ENCODE peak calls at places on chromosomes 7 and 10, in five cellular contexts. N is activated CD8-positive, alpha-beta T cell treated with anti-CD3 and anti-CD28 coated beads for 36 hours; R is choroid plexus epithelial cell; J is colonic mucosa; T is foreskin fibroblast. Q is an unnamed sample.

GRCh38 chr7:101974365-101974764 is 156.9 kb downstream of the CUX1 start:
- DNase-seq in N (no peak), R (no peak), T (no peak), J (no peak), Q (no peak)

GRCh38 chr10:97572214-97572989 is at the start of gene ANKRD2:
- DNase-seq in J (peak), T (peak), R (peak), N (peak), Q (peak)

GRCh38 chr10:87818505-87819273 is 663 bp upstream of the ATAD1 start:
- DNase-seq in T (no peak), R (peak), J (peak), N (peak), Q (peak)

GRCh38 chr10:131027256-131027655 is 284.3 kb downstream of the TCERG1L start:
- DNase-seq in J (no peak), N (no peak), R (no peak), T (no peak), Q (no peak)

GRCh38 chr7:66766041-66766440 is 25.5 kb downstream of the RABGEF1 start:
- DNase-seq in T (no peak), J (no peak), R (no peak), N (no peak), Q (no peak)

GRCh38 chr10:32346134-32346550 is 816 bp downstream of the EPC1 start:
- DNase-seq in T (peak), J (peak), N (peak), R (peak), Q (peak)

GRCh38 chr7:50393547-50394252 is 56.5 kb downstream of the FIGNL1 start:
- DNase-seq in R (no peak), J (no peak), T (no peak), N (peak), Q (peak)

GRCh38 chr10:132518572-132519381 is 18.8 kb upstream of the INPP5A start:
- DNase-seq in R (peak), T (no peak), N (peak), J (peak), Q (no peak)

GRCh38 chr7:71521506-71521905 is 389.6 kb downstream of the GALNT17 start:
- DNase-seq in R (peak), N (no peak), J (peak), T (peak), Q (no peak)

GRCh38 chr10:61733358-61733940 is 70.7 kb downstream of the CABCOCO1 start:
- DNase-seq in T (peak), R (peak), J (no peak), N (peak), Q (no peak)

DNA sequence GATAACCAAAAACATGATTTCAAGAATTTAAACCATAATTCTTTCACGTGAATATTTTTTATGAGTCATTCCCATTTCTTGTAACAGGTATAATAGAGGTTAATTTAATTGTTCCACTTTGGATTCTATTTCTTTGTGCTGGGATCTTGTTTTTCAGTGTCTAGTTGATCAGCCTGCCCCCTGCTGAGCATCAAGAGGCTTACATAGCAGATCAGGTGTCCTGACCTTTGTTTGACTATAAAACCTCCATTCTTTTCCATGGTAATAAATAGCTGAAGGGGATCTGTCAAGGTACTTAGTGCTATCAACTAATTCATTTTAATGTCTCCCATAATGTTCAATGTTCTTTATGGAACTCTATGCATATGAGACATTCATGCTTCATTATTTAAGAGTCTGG is 4.9 kb downstream of the COL17A1 start:
- DNase-seq in T (no peak), N (peak), R (no peak), J (no peak), Q (no peak)
- TF ChIP-seq CTCF in T (peak), N (peak), R (peak), J (peak), Q (peak)

DNA sequence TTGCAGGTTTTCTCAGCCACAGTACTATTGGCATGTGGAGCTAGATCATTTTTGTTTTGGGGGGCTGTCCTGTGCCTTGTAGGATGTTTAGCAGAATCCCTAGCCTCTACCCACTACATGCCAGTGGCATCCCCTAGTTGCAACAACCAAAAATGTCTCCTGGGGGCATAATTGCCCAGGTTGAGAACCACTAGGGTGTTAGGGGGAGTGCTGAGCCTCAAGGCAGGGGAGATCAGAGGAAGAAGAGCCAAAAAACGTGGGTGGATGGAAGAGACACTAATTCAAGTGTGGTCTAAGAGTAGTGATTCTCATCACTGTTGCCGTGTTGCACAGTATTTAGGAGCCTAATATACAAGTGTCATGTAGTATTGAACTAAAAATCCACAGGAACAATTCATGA is 31.7 kb upstream of the CCNY start:
- DNase-seq in N (peak), J (no peak), T (no peak), R (no peak), Q (no peak)
- TF ChIP-seq CTCF in N (no peak), J (no peak), T (no peak), R (no peak), Q (no peak)

GRCh38 chr7:4631664-4632171 is 50.4 kb upstream of the FOXK1 start:
- DNase-seq in N (no peak), J (peak), T (peak), R (peak), Q (peak)
- TF ChIP-seq CTCF in N (no peak), J (peak), T (peak), R (peak), Q (peak)

GRCh38 chr7:12031186-12031585 is 179.9 kb upstream of the TMEM106B start:
- DNase-seq in T (no peak), R (peak), J (no peak), N (no peak), Q (no peak)
- TF ChIP-seq CTCF in T (no peak), R (no peak), J (no peak), N (no peak), Q (no peak)

DNA sequence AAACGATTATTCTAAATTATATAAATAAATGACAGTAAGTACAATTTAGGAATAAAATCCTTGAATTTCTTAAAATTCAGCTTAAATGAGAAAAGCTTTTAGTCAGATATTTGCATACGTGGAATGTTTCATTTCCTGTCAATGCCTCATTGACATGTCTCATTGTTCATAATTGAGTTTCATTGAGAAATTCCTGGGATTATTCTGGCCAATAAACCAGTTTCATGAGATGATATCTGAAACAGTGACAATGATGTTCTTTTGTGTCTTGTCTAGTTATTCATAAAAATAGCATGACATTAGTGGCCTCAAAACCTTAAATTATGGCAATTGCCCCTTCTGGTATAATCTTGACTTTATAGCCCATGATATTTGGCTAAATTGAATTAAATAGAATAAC is 95.8 kb downstream of the DKK1 start:
- DNase-seq in N (no peak), J (no peak), T (no peak), R (no peak), Q (no peak)
- TF ChIP-seq CTCF in N (no peak), J (no peak), T (no peak), R (no peak), Q (no peak)

DNA sequence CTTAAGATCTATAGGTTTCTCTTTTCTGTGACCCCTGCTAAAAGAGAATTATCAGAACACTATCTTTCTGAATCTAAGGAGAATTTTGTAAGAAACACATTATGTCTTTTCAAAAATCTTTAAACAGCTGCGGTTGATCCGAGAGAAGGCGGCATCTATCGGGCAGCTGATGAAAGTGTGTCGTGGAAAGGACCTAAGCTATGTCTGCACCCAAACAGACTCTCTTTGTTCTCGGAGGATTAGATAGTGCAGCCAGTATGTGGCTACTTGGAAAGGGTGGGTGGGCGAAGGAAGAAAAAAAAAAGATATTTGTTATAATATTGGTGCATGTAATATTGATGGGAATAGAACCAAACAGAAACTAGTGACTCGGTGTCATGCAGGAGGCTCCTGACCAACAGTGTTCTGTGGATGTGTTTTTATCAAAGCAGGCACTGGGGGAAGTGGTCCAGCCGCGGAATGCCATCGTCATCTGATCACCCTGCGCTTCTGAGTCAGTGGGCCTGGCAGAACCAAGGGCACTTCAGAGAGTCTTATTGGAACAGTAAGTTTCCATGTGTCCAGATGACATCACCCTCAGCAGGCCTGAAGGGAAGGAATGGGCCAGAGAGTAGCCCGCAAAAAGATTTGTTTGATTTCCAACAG is 509.7 kb upstream of the AKR1E2 start:
- DNase-seq in T (peak), R (peak), J (no peak), N (no peak), Q (no peak)
- TF ChIP-seq CTCF in T (no peak), R (peak), J (no peak), N (no peak), Q (no peak)

GRCh38 chr10:784759-785538 is 95.5 kb upstream of the DIP2C start:
- DNase-seq in R (peak), T (peak), J (peak), N (peak), Q (no peak)
- TF ChIP-seq CTCF in R (peak), T (peak), J (no peak), N (no peak), Q (no peak)

DNA sequence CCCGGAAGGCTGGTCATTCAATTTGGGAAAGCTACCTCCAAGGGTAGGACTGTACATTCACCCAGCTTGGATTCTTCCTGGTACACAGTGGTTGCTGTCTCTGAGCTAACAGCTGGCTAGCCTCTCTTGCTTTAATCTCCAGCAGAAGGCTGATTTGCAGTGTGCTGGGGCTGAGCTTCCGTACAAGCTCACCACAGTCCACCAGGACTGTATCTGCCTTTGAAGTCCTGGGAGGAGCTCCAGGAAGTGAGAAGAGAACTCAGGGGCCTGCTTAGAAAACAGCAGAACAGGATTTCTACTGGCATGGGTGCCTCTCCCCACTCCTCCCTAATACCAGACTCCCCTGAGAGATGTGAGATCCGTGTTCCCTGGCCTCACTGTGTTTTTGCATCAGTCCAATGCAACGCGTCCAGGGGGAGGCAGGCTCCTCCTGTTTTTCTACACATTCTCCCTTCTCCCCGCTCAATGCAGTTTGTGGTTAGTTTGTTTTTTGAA is 6.6 kb downstream of the AFAP1L2 start:
- DNase-seq in N (no peak), J (no peak), T (no peak), R (peak), Q (no peak)
- TF ChIP-seq CTCF in N (no peak), J (no peak), T (no peak), R (peak), Q (no peak)

Q was measured in Peyer's patch.